ENCODE peak calls at places on chromosomes 7 and 10, in seven cellular contexts. One of them, this sample, is unnamed.

GRCh38 chr7:17939111-17939669 is 1.1 kb downstream of the SNX13 start:
- DNase-seq in H1: no peak
- DNase-seq in H9: no peak
- DNase-seq in mesendoderm: no peak
- DNase-seq in neuronal stem cell: peak; percentile 6
- DNase-seq in mesenchymal stem cell: peak; percentile 52
- DNase-seq in IMR-90: peak; percentile 30
- DNase-seq in this sample: peak; percentile 24

GRCh38 chr7:41698726-41699125 is 4.2 kb downstream of the INHBA start:
- DNase-seq in mesendoderm: no peak
- DNase-seq in IMR-90: peak; percentile 85
- DNase-seq in mesenchymal stem cell: peak; percentile 85
- DNase-seq in H9: no peak
- DNase-seq in H1: no peak
- DNase-seq in neuronal stem cell: no peak
- DNase-seq in this sample: no peak

GRCh38 chr7:125670926-125671572 is 741.4 kb upstream of the POT1 start:
- DNase-seq in mesendoderm: peak; percentile 53
- DNase-seq in mesenchymal stem cell: peak; percentile 66
- DNase-seq in H9: no peak
- DNase-seq in neuronal stem cell: peak; percentile 21
- DNase-seq in H1: no peak
- DNase-seq in IMR-90: no peak
- DNase-seq in this sample: no peak

GRCh38 chr7:143391462-143392404 is 10.6 kb downstream of the ZYX start:
- DNase-seq in neuronal stem cell: no peak
- DNase-seq in mesenchymal stem cell: peak; percentile 53
- DNase-seq in H9: peak; percentile 30
- DNase-seq in mesendoderm: no peak
- DNase-seq in IMR-90: peak; percentile 85
- DNase-seq in H1: no peak
- DNase-seq in this sample: peak; percentile 64

GRCh38 chr7:105664816-105665525 is 83.7 kb upstream of the EFCAB10 start:
- DNase-seq in mesendoderm: peak; percentile 99
- DNase-seq in H9: peak; percentile 76
- DNase-seq in H1: no peak
- DNase-seq in mesenchymal stem cell: peak; percentile 50
- DNase-seq in neuronal stem cell: no peak
- DNase-seq in IMR-90: peak; percentile 36
- DNase-seq in this sample: no peak

GRCh38 chr7:102287465-102288146 is 938 bp downstream of the SH2B2 start:
- DNase-seq in neuronal stem cell: no peak
- DNase-seq in IMR-90: no peak
- DNase-seq in mesendoderm: peak; percentile 59
- DNase-seq in H1: no peak
- DNase-seq in H9: peak; percentile 58
- DNase-seq in mesenchymal stem cell: peak; percentile 41
- DNase-seq in this sample: peak; percentile 77

GRCh38 chr10:14660872-14661271 is 113.8 kb downstream of the FAM107B start:
- DNase-seq in mesenchymal stem cell: no peak
- DNase-seq in H9: no peak
- DNase-seq in H1: no peak
- DNase-seq in neuronal stem cell: no peak
- DNase-seq in mesendoderm: no peak
- DNase-seq in IMR-90: no peak
- DNase-seq in this sample: no peak

GRCh38 chr7:107469836-107470416 is at the start of gene GPR22:
- DNase-seq in IMR-90: no peak
- DNase-seq in H1: no peak
- DNase-seq in neuronal stem cell: no peak
- DNase-seq in mesendoderm: no peak
- DNase-seq in mesenchymal stem cell: no peak
- DNase-seq in H9: no peak
- DNase-seq in this sample: no peak

GRCh38 chr10:51242393-51242792 is 168.1 kb downstream of the PRKG1 start:
- DNase-seq in H9: no peak
- DNase-seq in H1: no peak
- DNase-seq in neuronal stem cell: no peak
- DNase-seq in mesenchymal stem cell: no peak
- DNase-seq in IMR-90: no peak
- DNase-seq in mesendoderm: no peak
- DNase-seq in this sample: no peak

GRCh38 chr7:120185940-120186682 is 86.9 kb upstream of the KCND2 start:
- DNase-seq in mesenchymal stem cell: peak; percentile 29
- DNase-seq in H9: no peak
- DNase-seq in mesendoderm: peak; percentile 16
- DNase-seq in neuronal stem cell: no peak
- DNase-seq in H1: no peak
- DNase-seq in IMR-90: peak; percentile 1
- DNase-seq in this sample: no peak

GRCh38 chr10:77782328-77783061 is 144.1 kb downstream of the DLG5 start:
- DNase-seq in neuronal stem cell: no peak
- DNase-seq in mesenchymal stem cell: no peak
- DNase-seq in H1: no peak
- DNase-seq in mesendoderm: no peak
- DNase-seq in H9: no peak
- DNase-seq in IMR-90: no peak
- DNase-seq in this sample: no peak

GRCh38 chr10:130025326-130025725 is 61.3 kb upstream of the EBF3 start:
- DNase-seq in mesendoderm: no peak
- DNase-seq in H1: no peak
- DNase-seq in H9: no peak
- DNase-seq in neuronal stem cell: no peak
- DNase-seq in IMR-90: no peak
- DNase-seq in mesenchymal stem cell: no peak
- DNase-seq in this sample: no peak

GRCh38 chr10:113045155-113046055 is 95.4 kb downstream of the TCF7L2 start:
- DNase-seq in IMR-90: peak; percentile 93
- DNase-seq in H1: no peak
- DNase-seq in neuronal stem cell: no peak
- DNase-seq in mesendoderm: no peak
- DNase-seq in H9: no peak
- DNase-seq in mesenchymal stem cell: peak; percentile 96
- DNase-seq in this sample: no peak

GRCh38 chr7:101549734-101550133 is 79.4 kb downstream of the MYL10 start:
- DNase-seq in mesenchymal stem cell: no peak
- DNase-seq in IMR-90: no peak
- DNase-seq in neuronal stem cell: no peak
- DNase-seq in mesendoderm: no peak
- DNase-seq in H1: no peak
- DNase-seq in H9: peak; percentile 14
- DNase-seq in this sample: no peak

GRCh38 chr7:462173-463103 is 57.2 kb downstream of the PDGFA start:
- DNase-seq in neuronal stem cell: no peak
- DNase-seq in H9: no peak
- DNase-seq in mesenchymal stem cell: no peak
- DNase-seq in H1: no peak
- DNase-seq in mesendoderm: no peak
- DNase-seq in IMR-90: no peak
- DNase-seq in this sample: no peak

GRCh38 chr7:120184866-120185265 is 88.1 kb upstream of the KCND2 start:
- DNase-seq in H9: no peak
- DNase-seq in mesenchymal stem cell: no peak
- DNase-seq in mesendoderm: no peak
- DNase-seq in neuronal stem cell: no peak
- DNase-seq in H1: no peak
- DNase-seq in IMR-90: no peak
- DNase-seq in this sample: no peak

GRCh38 chr10:31152421-31153133 is 120.9 kb upstream of the ZNF438 start:
- DNase-seq in H1: no peak
- DNase-seq in H9: no peak
- DNase-seq in neuronal stem cell: no peak
- DNase-seq in mesenchymal stem cell: no peak
- DNase-seq in mesendoderm: peak; percentile 78
- DNase-seq in IMR-90: no peak
- DNase-seq in this sample: no peak

GRCh38 chr7:22267989-22268615 is 88.9 kb downstream of the RAPGEF5 start:
- DNase-seq in H1: no peak
- DNase-seq in IMR-90: no peak
- DNase-seq in mesenchymal stem cell: no peak
- DNase-seq in neuronal stem cell: no peak
- DNase-seq in H9: no peak
- DNase-seq in mesendoderm: no peak
- DNase-seq in this sample: no peak

GRCh38 chr10:102421645-102422585 is 1.3 kb downstream of the FBXL15 start:
- DNase-seq in neuronal stem cell: no peak
- DNase-seq in H9: peak; percentile 72
- DNase-seq in mesendoderm: peak; percentile 54
- DNase-seq in mesenchymal stem cell: peak; percentile 38
- DNase-seq in H1: no peak
- DNase-seq in IMR-90: no peak
- DNase-seq in this sample: peak; percentile 66

GRCh38 chr7:98352621-98353020 is 48.3 kb downstream of the BAIAP2L1 start:
- DNase-seq in mesendoderm: no peak
- DNase-seq in H1: no peak
- DNase-seq in mesenchymal stem cell: peak; percentile 88
- DNase-seq in neuronal stem cell: no peak
- DNase-seq in H9: no peak
- DNase-seq in IMR-90: peak; percentile 90
- DNase-seq in this sample: no peak

GRCh38 chr10:110858297-110858934 is 13.3 kb upstream of the PDCD4 start:
- DNase-seq in mesendoderm: no peak
- DNase-seq in IMR-90: no peak
- DNase-seq in H1: no peak
- DNase-seq in neuronal stem cell: no peak
- DNase-seq in mesenchymal stem cell: no peak
- DNase-seq in H9: no peak
- DNase-seq in this sample: no peak

GRCh38 chr7:93945756-93946540 is 24.4 kb downstream of the GNG11 start:
- DNase-seq in mesenchymal stem cell: peak; percentile 18
- DNase-seq in H1: no peak
- DNase-seq in H9: no peak
- DNase-seq in mesendoderm: no peak
- DNase-seq in IMR-90: no peak
- DNase-seq in neuronal stem cell: no peak
- DNase-seq in this sample: no peak

GRCh38 chr7:725223-726005 is 1.1 kb upstream of the DNAAF5 start:
- DNase-seq in mesenchymal stem cell: peak; percentile 74
- DNase-seq in mesendoderm: no peak
- DNase-seq in H1: no peak
- DNase-seq in H9: no peak
- DNase-seq in neuronal stem cell: no peak
- DNase-seq in IMR-90: peak; percentile 86
- DNase-seq in this sample: peak; percentile 79

GRCh38 chr10:124388476-124388822 is 30.3 kb downstream of the OAT start:
- DNase-seq in H9: no peak
- DNase-seq in mesendoderm: no peak
- DNase-seq in mesenchymal stem cell: no peak
- DNase-seq in H1: no peak
- DNase-seq in neuronal stem cell: no peak
- DNase-seq in IMR-90: no peak
- DNase-seq in this sample: no peak

GRCh38 chr7:14001139-14001538 is 11.7 kb upstream of the ETV1 start:
- DNase-seq in H1: no peak
- DNase-seq in H9: no peak
- DNase-seq in neuronal stem cell: no peak
- DNase-seq in IMR-90: no peak
- DNase-seq in mesenchymal stem cell: no peak
- DNase-seq in mesendoderm: no peak
- DNase-seq in this sample: no peak
- H3K4ac ChIP-seq in H1: no peak overlapping the region
- H3K4ac ChIP-seq in H9: no peak overlapping the region
- H3K4ac ChIP-seq in neuronal stem cell: no peak overlapping the region
- H3K4ac ChIP-seq in IMR-90: no peak overlapping the region
- H3K4ac ChIP-seq in mesenchymal stem cell: no peak overlapping the region
- H3K4ac ChIP-seq in mesendoderm: no peak overlapping the region
- H3K4ac ChIP-seq in this sample: no peak overlapping the region

GRCh38 chr10:71223365-71224058 is 11.1 kb downstream of the UNC5B start:
- DNase-seq in neuronal stem cell: no peak
- DNase-seq in IMR-90: no peak
- DNase-seq in mesendoderm: no peak
- DNase-seq in mesenchymal stem cell: no peak
- DNase-seq in H9: no peak
- DNase-seq in H1: no peak
- DNase-seq in this sample: no peak
- H3K4ac ChIP-seq in neuronal stem cell: no peak overlapping the region
- H3K4ac ChIP-seq in IMR-90: no peak overlapping the region
- H3K4ac ChIP-seq in mesendoderm: peak overlapping the region; percentile 4
- H3K4ac ChIP-seq in mesenchymal stem cell: no peak overlapping the region
- H3K4ac ChIP-seq in H9: no peak overlapping the region
- H3K4ac ChIP-seq in H1: no peak overlapping the region
- H3K4ac ChIP-seq in this sample: no peak overlapping the region

GRCh38 chr10:132738454-132739224 is 47.3 kb downstream of the NKX6-2 start:
- DNase-seq in H9: no peak
- DNase-seq in mesendoderm: no peak
- DNase-seq in neuronal stem cell: no peak
- DNase-seq in mesenchymal stem cell: no peak
- DNase-seq in IMR-90: no peak
- DNase-seq in H1: no peak
- DNase-seq in this sample: no peak

GRCh38 chr10:132739225-132739613 is 46.7 kb downstream of the NKX6-2 start:
- DNase-seq in neuronal stem cell: no peak
- DNase-seq in H1: no peak
- DNase-seq in mesenchymal stem cell: no peak
- DNase-seq in mesendoderm: no peak
- DNase-seq in IMR-90: no peak
- DNase-seq in H9: no peak
- DNase-seq in this sample: no peak

GRCh38 chr10:132742837-132743194 is 43.1 kb downstream of the NKX6-2 start:
- DNase-seq in mesendoderm: no peak
- DNase-seq in H1: no peak
- DNase-seq in neuronal stem cell: peak; percentile 52
- DNase-seq in H9: no peak
- DNase-seq in IMR-90: no peak
- DNase-seq in mesenchymal stem cell: no peak
- DNase-seq in this sample: no peak

GRCh38 chr10:132742167-132742836 is 43.6 kb downstream of the NKX6-2 start:
- DNase-seq in neuronal stem cell: no peak
- DNase-seq in IMR-90: no peak
- DNase-seq in H9: no peak
- DNase-seq in H1: no peak
- DNase-seq in mesendoderm: no peak
- DNase-seq in mesenchymal stem cell: no peak
- DNase-seq in this sample: no peak

DNA sequence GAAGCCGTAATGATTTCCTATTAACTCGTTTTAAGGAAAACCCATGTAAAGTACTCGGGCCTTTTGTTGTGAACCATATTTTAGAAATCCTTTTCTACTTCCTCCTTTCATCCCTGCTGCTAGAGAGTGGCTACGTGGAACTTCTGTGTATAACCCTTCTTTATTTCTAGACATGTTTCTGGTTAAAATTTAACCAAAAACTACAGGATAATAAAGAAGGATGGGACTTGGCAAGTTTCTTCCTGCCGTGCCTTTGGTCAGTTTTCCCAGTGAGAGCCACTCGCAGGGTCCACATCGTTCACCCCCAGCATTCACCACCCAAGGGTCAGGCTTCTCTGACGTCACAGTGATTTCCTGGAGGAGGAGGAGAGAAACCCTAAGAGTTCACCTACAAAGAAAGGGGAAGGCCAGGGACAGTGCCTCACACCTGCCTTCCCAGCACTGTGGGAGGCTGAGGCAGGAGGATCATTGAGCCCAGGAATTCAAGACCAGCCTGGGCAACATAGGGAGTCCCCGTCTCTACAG is 45.3 kb downstream of the NKX6-2 start:
- DNase-seq in neuronal stem cell: no peak
- DNase-seq in mesendoderm: no peak
- DNase-seq in mesenchymal stem cell: no peak
- DNase-seq in H9: no peak
- DNase-seq in IMR-90: no peak
- DNase-seq in H1: no peak
- DNase-seq in this sample: no peak
- H3K4ac ChIP-seq in neuronal stem cell: no peak overlapping the region
- H3K4ac ChIP-seq in mesendoderm: no peak overlapping the region
- H3K4ac ChIP-seq in mesenchymal stem cell: no peak overlapping the region
- H3K4ac ChIP-seq in H9: no peak overlapping the region
- H3K4ac ChIP-seq in IMR-90: no peak overlapping the region
- H3K4ac ChIP-seq in H1: no peak overlapping the region
- H3K4ac ChIP-seq in this sample: no peak overlapping the region

GRCh38 chr10:7679256-7679655 is 12.5 kb upstream of the ITIH5 start:
- DNase-seq in neuronal stem cell: no peak
- DNase-seq in IMR-90: no peak
- DNase-seq in H9: no peak
- DNase-seq in H1: no peak
- DNase-seq in mesendoderm: no peak
- DNase-seq in mesenchymal stem cell: no peak
- DNase-seq in this sample: no peak
- H3K4ac ChIP-seq in neuronal stem cell: no peak overlapping the region
- H3K4ac ChIP-seq in IMR-90: no peak overlapping the region
- H3K4ac ChIP-seq in H9: no peak overlapping the region
- H3K4ac ChIP-seq in H1: no peak overlapping the region
- H3K4ac ChIP-seq in mesendoderm: no peak overlapping the region
- H3K4ac ChIP-seq in mesenchymal stem cell: no peak overlapping the region
- H3K4ac ChIP-seq in this sample: no peak overlapping the region